ENCODE peak calls at places on chromosome 3, in seven cellular contexts. I, F, N, Z, S, U and Q are unnamed samples. For H3K9me3, the result is how much of the 10 kb centered on the place peaks cover.

GRCh38 chr3:28667646-28668376 is 319.2 kb upstream of the AZI2 start:
- DNase-seq in N (peak), Z (peak), S (peak), U (peak), F (peak), I (peak), Q (peak)

GRCh38 chr3:103052236-103052830 is 617.5 kb downstream of the ZPLD1 start:
- DNase-seq in I (peak), N (peak), F (peak), Z (no peak), U (no peak), S (no peak), Q (peak)

GRCh38 chr3:109081746-109082510 is 36.0 kb downstream of the MORC1 start:
- DNase-seq in N (no peak), I (peak), U (no peak), Z (peak), S (peak), F (no peak), Q (no peak)

GRCh38 chr3:64203216-64203615 is 22.1 kb downstream of the PRICKLE2 start:
- DNase-seq in N (no peak), U (no peak), I (no peak), S (peak), F (no peak), Z (no peak), Q (no peak)

GRCh38 chr3:43766672-43767465 is 76.1 kb downstream of the ABHD5 start:
- DNase-seq in Z (no peak), S (peak), I (peak), U (no peak), N (no peak), F (no peak), Q (no peak)

GRCh38 chr3:129386984-129387383 is 41.5 kb downstream of the EFCAB12 start:
- DNase-seq in U (no peak), F (no peak), Z (no peak), S (no peak), I (no peak), N (no peak), Q (no peak)

GRCh38 chr3:14392231-14392630 is 10.2 kb upstream of the SLC6A6 start:
- DNase-seq in S (no peak), N (no peak), Z (peak), U (no peak), F (no peak), I (no peak), Q (no peak)

GRCh38 chr3:182533394-182533793 is 259.9 kb upstream of the ATP11B start:
- DNase-seq in Z (no peak), F (no peak), N (no peak), I (peak), S (no peak), U (no peak), Q (no peak)

GRCh38 chr3:56980798-56981390 is 79.6 kb upstream of the SPATA12 start:
- DNase-seq in U (no peak), S (peak), Z (no peak), I (peak), F (peak), N (peak), Q (no peak)

GRCh38 chr3:12977117-12977808 is 96.0 kb downstream of the IQSEC1 start:
- DNase-seq in F (no peak), Z (no peak), U (no peak), N (no peak), S (no peak), I (no peak), Q (no peak)

GRCh38 chr3:195744437-195744836 is 23.7 kb downstream of the MUC20 start:
- DNase-seq in Z (no peak), N (no peak), F (no peak), S (no peak), I (no peak), U (no peak), Q (no peak)

GRCh38 chr3:172181936-172182708 is 142.7 kb downstream of the FNDC3B start:
- DNase-seq in Z (no peak), F (no peak), U (no peak), N (peak), I (no peak), S (peak), Q (no peak)

GRCh38 chr3:108472011-108472591 is 38.3 kb downstream of the MYH15 start:
- DNase-seq in I (peak), N (peak), F (no peak), Z (no peak), S (peak), U (no peak), Q (no peak)

GRCh38 chr3:177098551-177098950 is 98.7 kb downstream of the TBL1XR1 start:
- DNase-seq in I (no peak), Z (no peak), S (no peak), N (no peak), U (no peak), F (no peak), Q (no peak)
- H3K9me3 ChIP-seq in I (under half), Z (under half), S (under half), N (under half), U (under half), F (under half), Q (under half)

DNA sequence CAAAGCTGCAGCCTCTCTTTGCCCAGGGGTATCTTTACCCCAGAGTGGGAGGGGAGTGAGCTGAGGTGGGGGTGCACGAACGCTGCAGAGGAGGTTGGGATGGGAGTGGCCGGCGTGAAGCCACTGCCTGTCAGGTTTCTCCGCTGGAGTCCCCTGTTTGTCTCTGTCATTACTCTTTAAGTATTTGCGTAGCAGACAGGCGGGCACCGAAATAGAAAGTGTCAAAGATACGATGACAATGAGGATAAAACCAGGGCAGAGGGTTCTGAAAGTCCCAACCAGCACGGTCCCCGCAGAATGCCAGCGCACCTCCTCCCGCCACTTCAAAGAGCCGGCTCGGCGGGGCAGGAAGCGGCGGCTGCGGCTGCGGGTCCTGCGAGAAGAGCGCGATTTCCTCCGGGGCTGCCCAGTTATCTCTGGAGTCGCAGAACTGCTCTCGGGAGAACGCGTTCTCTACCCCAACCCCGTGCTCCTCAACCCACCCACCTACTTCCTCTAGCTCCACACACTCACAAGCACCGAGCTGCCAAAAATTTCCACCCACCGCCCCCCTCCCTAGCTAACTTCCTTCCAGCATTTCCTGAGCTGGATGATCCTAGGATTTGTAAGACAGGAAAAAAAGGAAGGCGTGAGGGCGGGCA is at the start of gene ARHGAP31:
- DNase-seq in F (peak), N (peak), Z (peak), S (peak), U (peak), I (peak), Q (peak)
- TF ChIP-seq POLR2A in F (no peak), N (no peak), Z (no peak), S (no peak), U (no peak), I (peak), Q (peak)

DNA sequence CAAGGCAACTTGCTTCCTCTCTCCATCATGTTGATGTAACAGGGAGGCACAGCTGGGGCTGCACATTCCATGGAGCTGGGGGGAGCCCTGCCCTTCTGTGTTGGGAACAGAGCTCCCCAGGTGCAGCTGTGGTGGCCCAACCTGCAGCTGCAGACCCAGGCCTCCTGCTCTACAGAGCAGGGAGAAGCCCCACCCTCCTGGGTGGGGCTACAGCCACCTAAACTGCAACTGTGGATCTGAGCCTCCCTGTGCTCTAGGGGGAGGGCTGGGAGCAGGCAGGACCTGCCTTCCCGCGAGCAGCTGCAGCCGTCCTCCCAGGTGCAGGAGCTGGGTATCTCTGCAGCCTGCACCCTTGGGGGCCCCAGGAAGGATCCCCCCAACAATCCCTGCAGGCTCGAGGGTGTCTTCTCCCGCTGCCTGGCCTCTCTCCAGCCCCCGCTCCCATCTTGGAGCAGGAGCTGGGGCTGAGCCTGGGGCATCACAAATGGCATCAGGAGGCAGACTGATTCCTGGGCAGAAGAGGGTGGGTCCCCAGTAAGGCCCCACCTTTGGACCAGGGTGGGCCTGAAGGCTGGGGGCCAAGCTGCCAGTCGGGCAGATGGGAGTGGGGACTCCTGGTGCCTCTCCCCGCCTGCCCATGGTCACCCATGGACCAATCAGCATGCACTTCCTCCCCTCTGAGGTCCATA is 7.4 kb downstream of the LRRC58 start:
- DNase-seq in N (no peak), S (no peak), Z (no peak), U (no peak), F (no peak), I (no peak), Q (no peak)
- H3K9me3 ChIP-seq in N (under half), S (under half), Z (under half), U (under half), F (under half), I (under half), Q (under half)

DNA sequence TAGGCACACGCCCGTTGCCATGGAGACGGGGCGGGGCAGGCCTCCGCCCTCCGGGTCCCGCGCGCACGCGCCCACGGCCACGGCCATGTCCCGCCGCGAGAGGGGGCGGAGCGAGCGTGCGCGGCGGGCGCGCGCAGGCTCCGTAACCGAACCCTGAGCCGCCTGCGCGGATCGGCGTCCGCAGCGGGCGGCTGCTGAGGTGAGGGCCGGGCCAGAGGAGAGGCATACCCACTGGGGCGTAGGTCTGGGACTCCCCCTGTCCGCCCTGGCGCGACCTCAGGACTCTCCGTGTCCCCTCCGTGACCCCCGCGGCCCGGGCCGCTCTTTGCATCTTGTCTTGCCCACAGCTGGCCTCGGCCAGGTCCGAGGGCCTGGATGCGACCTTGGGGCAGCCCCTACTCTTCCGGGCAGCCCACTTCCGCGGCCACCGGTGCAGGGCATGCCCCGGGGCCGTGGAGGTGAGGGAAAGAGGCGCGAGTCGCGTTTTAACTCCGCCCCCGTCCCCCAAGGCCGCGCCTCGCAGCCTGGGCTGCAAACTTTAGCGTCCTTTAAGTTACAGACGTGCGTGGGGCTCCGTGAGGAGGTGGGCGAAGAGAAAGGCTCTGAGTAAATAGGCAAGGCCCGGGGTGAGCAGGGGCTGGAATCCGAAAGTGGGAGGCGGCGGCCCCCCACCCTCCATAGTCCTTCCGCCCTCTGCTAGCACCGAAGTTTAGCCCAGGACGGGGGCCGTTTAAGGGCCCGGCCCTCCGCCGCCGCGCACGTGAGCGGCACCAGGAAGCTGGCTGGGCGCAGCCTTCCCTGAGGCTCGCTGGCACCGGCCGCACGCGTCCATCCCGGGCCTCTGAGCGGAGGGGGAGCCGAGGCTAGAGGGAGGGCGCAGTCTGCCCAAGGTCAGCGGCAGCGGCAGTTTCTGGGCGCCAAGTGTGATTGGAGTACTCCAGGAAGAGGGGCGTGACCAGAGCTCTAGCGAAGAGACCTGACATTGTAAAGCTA is at the start of gene TEX264:
- DNase-seq in N (peak), U (peak), I (peak), S (peak), Z (peak), F (peak), Q (peak)
- TF ChIP-seq POLR2A in N (peak), U (peak), I (peak), S (peak), Z (peak), F (peak), Q (peak)

GRCh38 chr3:189900578-189900977 is 220.1 kb downstream of the P3H2 start:
- DNase-seq in F (no peak), U (no peak), Z (no peak), S (no peak), I (no peak), N (no peak), Q (no peak)

GRCh38 chr3:189907803-189908202 is 212.9 kb downstream of the P3H2 start:
- DNase-seq in N (no peak), Z (no peak), F (no peak), U (no peak), S (no peak), I (no peak), Q (no peak)

GRCh38 chr3:189901481-189901880 is 219.2 kb downstream of the P3H2 start:
- DNase-seq in F (no peak), I (no peak), U (no peak), S (no peak), Z (no peak), N (no peak), Q (no peak)

GRCh38 chr3:189902230-189903186 is 218.2 kb downstream of the P3H2 start:
- DNase-seq in N (no peak), U (no peak), S (peak), Z (no peak), I (no peak), F (no peak), Q (no peak)

GRCh38 chr3:189903562-189904250 is 217.0 kb downstream of the P3H2 start:
- DNase-seq in Z (no peak), S (no peak), I (peak), N (no peak), F (no peak), U (no peak), Q (no peak)
- H3K9me3 ChIP-seq in Z (under half), S (under half), I (under half), N (under half), F (under half), U (under half), Q (under half)

DNA sequence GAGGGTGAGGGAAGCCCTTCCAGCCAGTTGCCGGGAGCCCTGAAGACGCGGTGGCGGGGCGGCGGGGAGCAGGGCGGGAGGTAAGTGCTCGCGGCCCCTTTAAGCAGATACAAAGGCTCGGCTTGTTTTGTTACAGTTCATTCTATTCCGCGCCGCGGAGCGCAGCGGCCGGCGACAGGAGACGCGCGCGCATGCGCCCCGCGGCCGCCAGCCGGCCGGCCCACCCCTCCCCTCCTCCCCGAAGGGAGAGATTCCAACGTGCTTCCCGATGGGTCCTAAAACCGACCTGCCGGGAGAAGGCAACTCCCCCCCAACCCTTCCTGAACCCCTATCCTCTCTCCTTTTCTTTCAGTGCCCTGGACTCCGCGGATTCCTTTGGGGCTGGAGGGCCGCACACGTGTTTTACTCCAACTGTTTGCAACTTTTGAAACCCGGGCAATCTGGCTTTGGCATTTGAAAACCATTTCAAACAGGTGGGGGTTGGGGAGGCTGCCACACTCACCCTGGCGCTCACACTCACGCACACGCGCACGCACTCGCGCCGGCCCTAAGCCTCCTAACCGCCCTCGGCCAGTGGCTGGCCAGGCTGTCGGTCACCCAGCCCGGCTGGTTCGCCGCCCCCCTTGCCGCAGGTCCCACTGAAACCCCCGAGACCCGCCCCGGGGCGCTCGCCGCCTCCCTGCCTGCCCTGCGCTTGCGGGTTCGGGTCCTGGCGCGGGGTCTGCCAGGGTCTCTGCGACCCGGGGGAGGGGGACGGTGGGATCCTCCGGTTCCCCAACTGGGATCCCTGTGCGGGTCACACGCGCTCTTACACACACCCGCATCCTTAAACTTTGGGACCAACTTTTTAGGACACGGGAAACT is at the start of gene MAGI1:
- DNase-seq in S (peak), Z (peak), F (peak), I (peak), U (peak), N (peak), Q (peak)
- TF ChIP-seq POLR2A in S (peak), Z (no peak), F (peak), I (peak), U (peak), N (peak), Q (peak)

GRCh38 chr3:51391075-51391565 is at the start of gene RBM15B:
- DNase-seq in Z (peak), U (peak), S (peak), F (peak), N (peak), I (peak), Q (peak)
- H3K9me3 ChIP-seq in Z (under half), U (under half), S (under half), F (under half), N (under half), I (under half), Q (under half)

GRCh38 chr3:15771444-15771843 is 26.3 kb downstream of the ANKRD28 start:
- DNase-seq in U (no peak), F (no peak), I (no peak), S (no peak), N (no peak), Z (no peak), Q (no peak)
- TF ChIP-seq POLR2A in U (no peak), F (no peak), I (no peak), S (no peak), N (no peak), Z (no peak), Q (no peak)

DNA sequence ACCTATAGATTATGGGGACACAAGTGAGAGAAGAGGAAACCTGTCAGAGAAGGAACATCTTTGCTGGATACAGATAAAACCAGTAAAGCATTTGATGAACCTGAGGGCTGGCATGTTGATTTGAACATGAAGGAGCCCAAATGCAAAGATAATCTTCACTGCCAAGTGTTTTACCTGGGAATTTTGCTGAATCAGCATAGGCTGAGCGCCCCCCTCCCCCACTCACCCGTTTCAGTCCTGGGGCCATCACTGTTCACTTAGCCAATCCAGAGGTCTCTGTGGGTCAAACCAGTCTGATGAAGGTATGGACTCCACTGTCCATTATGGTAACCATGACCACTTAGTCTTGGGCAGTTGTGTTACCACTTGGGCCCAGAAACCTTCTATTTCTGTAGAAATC is 466.0 kb upstream of the GRM7 start:
- DNase-seq in Z (no peak), F (no peak), N (no peak), S (no peak), U (no peak), I (no peak), Q (no peak)
- H3K9me3 ChIP-seq in Z (under half), F (under half), N (under half), S (under half), U (under half), I (under half), Q (under half)

DNA sequence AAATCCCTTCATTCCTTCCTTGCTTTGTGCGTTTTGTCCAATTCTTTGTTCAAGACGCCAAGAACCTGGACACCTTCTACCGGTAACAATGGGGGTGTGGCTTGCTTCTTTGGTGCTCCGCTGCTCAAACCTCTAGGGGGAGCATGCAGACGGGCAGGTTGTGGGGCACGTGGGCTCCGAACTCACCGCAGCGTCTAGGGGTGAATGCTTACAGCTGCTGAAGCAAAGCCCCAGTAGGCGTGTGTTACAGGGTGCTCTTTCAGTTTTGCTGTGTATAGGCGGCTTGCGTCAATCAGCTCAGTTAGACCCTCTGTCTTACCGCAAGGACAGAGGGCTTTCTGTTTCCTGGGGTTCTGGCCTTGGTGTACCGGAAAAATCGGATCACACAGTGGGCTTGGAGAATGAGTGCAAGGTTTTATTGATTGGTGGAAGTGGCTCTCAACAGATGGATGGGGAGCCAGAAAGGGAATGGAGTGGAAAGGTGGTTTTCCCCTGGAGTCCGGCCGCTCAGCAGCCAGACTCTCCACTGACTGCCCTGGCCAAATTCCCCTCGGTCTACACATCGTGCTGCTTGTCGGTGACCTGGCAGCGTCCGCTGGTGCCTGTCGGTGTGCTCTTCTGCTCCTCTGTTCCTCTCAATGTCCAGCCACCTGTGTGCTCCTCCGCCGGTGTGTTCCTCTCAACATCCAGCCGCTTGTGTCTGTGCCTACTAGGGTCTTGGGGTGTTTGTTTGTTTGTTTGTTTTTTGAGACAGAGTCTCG is 1.2 kb upstream of the LRRC34 start:
- DNase-seq in F (no peak), U (peak), S (no peak), I (peak), N (no peak), Z (no peak), Q (no peak)
- TF ChIP-seq POLR2A in F (no peak), U (no peak), S (no peak), I (no peak), N (no peak), Z (no peak), Q (no peak)